ENCODE peak calls at places on chromosomes 1 and 21, in five cellular contexts. One of them, this sample, is unnamed.

GRCh38 chr1:116908821-116909510 is 750 bp upstream of the PTGFRN start:
- DNase-seq in SK-MEL-5: no peak
- DNase-seq in activated naive CD8-positive, alpha-beta T cell treated with anti-CD3 and anti-CD28 coated beads, Interleukin-2, amount 50 U/mL, for 24 hours: no peak
- DNase-seq in stimulated activated CD8-positive, alpha-beta memory T cell treated with anti-CD3 and anti-CD28 coated beads, Interleukin-4, amount 100 ng/mL, for 48 hours: no peak
- DNase-seq in GM23248: no peak
- DNase-seq in this sample: no peak

GRCh38 chr1:212561501-212561931 is 47.0 kb upstream of the ATF3 start:
- DNase-seq in GM23248: peak; percentile 89
- DNase-seq in SK-MEL-5: no peak
- DNase-seq in activated naive CD8-positive, alpha-beta T cell treated with anti-CD3 and anti-CD28 coated beads, Interleukin-2, amount 50 U/mL, for 24 hours: no peak
- DNase-seq in stimulated activated CD8-positive, alpha-beta memory T cell treated with anti-CD3 and anti-CD28 coated beads, Interleukin-4, amount 100 ng/mL, for 48 hours: no peak
- DNase-seq in this sample: peak; percentile 64

GRCh38 chr1:181189691-181190361 is 101.3 kb downstream of the IER5 start:
- DNase-seq in GM23248: peak; percentile 61
- DNase-seq in stimulated activated CD8-positive, alpha-beta memory T cell treated with anti-CD3 and anti-CD28 coated beads, Interleukin-4, amount 100 ng/mL, for 48 hours: peak; percentile 88
- DNase-seq in SK-MEL-5: peak; percentile 60
- DNase-seq in activated naive CD8-positive, alpha-beta T cell treated with anti-CD3 and anti-CD28 coated beads, Interleukin-2, amount 50 U/mL, for 24 hours: peak; percentile 82
- DNase-seq in this sample: peak; percentile 19

GRCh38 chr1:44778705-44779576 is 3.6 kb downstream of the RPS8 start:
- DNase-seq in activated naive CD8-positive, alpha-beta T cell treated with anti-CD3 and anti-CD28 coated beads, Interleukin-2, amount 50 U/mL, for 24 hours: no peak
- DNase-seq in GM23248: no peak
- DNase-seq in SK-MEL-5: no peak
- DNase-seq in stimulated activated CD8-positive, alpha-beta memory T cell treated with anti-CD3 and anti-CD28 coated beads, Interleukin-4, amount 100 ng/mL, for 48 hours: no peak
- DNase-seq in this sample: no peak

GRCh38 chr1:206909167-206909882 is 12.1 kb downstream of the IL24 start:
- DNase-seq in stimulated activated CD8-positive, alpha-beta memory T cell treated with anti-CD3 and anti-CD28 coated beads, Interleukin-4, amount 100 ng/mL, for 48 hours: peak; percentile 65
- DNase-seq in activated naive CD8-positive, alpha-beta T cell treated with anti-CD3 and anti-CD28 coated beads, Interleukin-2, amount 50 U/mL, for 24 hours: peak; percentile 52
- DNase-seq in SK-MEL-5: no peak
- DNase-seq in GM23248: peak; percentile 53
- DNase-seq in this sample: no peak

GRCh38 chr1:227789042-227789880 is 26.2 kb upstream of the PRSS38 start:
- DNase-seq in SK-MEL-5: no peak
- DNase-seq in stimulated activated CD8-positive, alpha-beta memory T cell treated with anti-CD3 and anti-CD28 coated beads, Interleukin-4, amount 100 ng/mL, for 48 hours: no peak
- DNase-seq in activated naive CD8-positive, alpha-beta T cell treated with anti-CD3 and anti-CD28 coated beads, Interleukin-2, amount 50 U/mL, for 24 hours: no peak
- DNase-seq in GM23248: peak; percentile 59
- DNase-seq in this sample: no peak

GRCh38 chr1:216836316-216836715 is 113.1 kb upstream of the ESRRG start:
- DNase-seq in SK-MEL-5: no peak
- DNase-seq in GM23248: no peak
- DNase-seq in stimulated activated CD8-positive, alpha-beta memory T cell treated with anti-CD3 and anti-CD28 coated beads, Interleukin-4, amount 100 ng/mL, for 48 hours: no peak
- DNase-seq in activated naive CD8-positive, alpha-beta T cell treated with anti-CD3 and anti-CD28 coated beads, Interleukin-2, amount 50 U/mL, for 24 hours: no peak
- DNase-seq in this sample: no peak

GRCh38 chr1:220786057-220786336 is 716 bp upstream of the MTARC1 start:
- DNase-seq in stimulated activated CD8-positive, alpha-beta memory T cell treated with anti-CD3 and anti-CD28 coated beads, Interleukin-4, amount 100 ng/mL, for 48 hours: no peak
- DNase-seq in activated naive CD8-positive, alpha-beta T cell treated with anti-CD3 and anti-CD28 coated beads, Interleukin-2, amount 50 U/mL, for 24 hours: no peak
- DNase-seq in GM23248: no peak
- DNase-seq in SK-MEL-5: no peak
- DNase-seq in this sample: no peak

GRCh38 chr1:230120949-230121381 is 53.9 kb downstream of the GALNT2 start:
- DNase-seq in SK-MEL-5: peak; percentile 72
- DNase-seq in stimulated activated CD8-positive, alpha-beta memory T cell treated with anti-CD3 and anti-CD28 coated beads, Interleukin-4, amount 100 ng/mL, for 48 hours: no peak
- DNase-seq in GM23248: peak; percentile 65
- DNase-seq in activated naive CD8-positive, alpha-beta T cell treated with anti-CD3 and anti-CD28 coated beads, Interleukin-2, amount 50 U/mL, for 24 hours: no peak
- DNase-seq in this sample: peak; percentile 10

GRCh38 chr21:16942703-16943102 is 570.1 kb upstream of the CXADR start:
- DNase-seq in activated naive CD8-positive, alpha-beta T cell treated with anti-CD3 and anti-CD28 coated beads, Interleukin-2, amount 50 U/mL, for 24 hours: no peak
- DNase-seq in stimulated activated CD8-positive, alpha-beta memory T cell treated with anti-CD3 and anti-CD28 coated beads, Interleukin-4, amount 100 ng/mL, for 48 hours: no peak
- DNase-seq in SK-MEL-5: peak; percentile 70
- DNase-seq in GM23248: peak; percentile 46
- DNase-seq in this sample: no peak

GRCh38 chr1:234149217-234149616 is 224.0 kb upstream of the COA6 start:
- DNase-seq in activated naive CD8-positive, alpha-beta T cell treated with anti-CD3 and anti-CD28 coated beads, Interleukin-2, amount 50 U/mL, for 24 hours: no peak
- DNase-seq in stimulated activated CD8-positive, alpha-beta memory T cell treated with anti-CD3 and anti-CD28 coated beads, Interleukin-4, amount 100 ng/mL, for 48 hours: no peak
- DNase-seq in GM23248: peak; percentile 88
- DNase-seq in SK-MEL-5: no peak
- DNase-seq in this sample: no peak

GRCh38 chr1:220093361-220094015 is 444 bp upstream of the IARS2 start:
- DNase-seq in activated naive CD8-positive, alpha-beta T cell treated with anti-CD3 and anti-CD28 coated beads, Interleukin-2, amount 50 U/mL, for 24 hours: no peak
- DNase-seq in SK-MEL-5: no peak
- DNase-seq in GM23248: no peak
- DNase-seq in stimulated activated CD8-positive, alpha-beta memory T cell treated with anti-CD3 and anti-CD28 coated beads, Interleukin-4, amount 100 ng/mL, for 48 hours: no peak
- DNase-seq in this sample: no peak

GRCh38 chr1:224635356-224635755 is 19.2 kb downstream of the CNIH3 start:
- DNase-seq in GM23248: peak; percentile 97
- DNase-seq in SK-MEL-5: no peak
- DNase-seq in stimulated activated CD8-positive, alpha-beta memory T cell treated with anti-CD3 and anti-CD28 coated beads, Interleukin-4, amount 100 ng/mL, for 48 hours: no peak
- DNase-seq in activated naive CD8-positive, alpha-beta T cell treated with anti-CD3 and anti-CD28 coated beads, Interleukin-2, amount 50 U/mL, for 24 hours: no peak
- DNase-seq in this sample: no peak

GRCh38 chr1:180652791-180653190 is 21.0 kb downstream of the XPR1 start:
- DNase-seq in GM23248: peak; percentile 49
- DNase-seq in activated naive CD8-positive, alpha-beta T cell treated with anti-CD3 and anti-CD28 coated beads, Interleukin-2, amount 50 U/mL, for 24 hours: no peak
- DNase-seq in SK-MEL-5: no peak
- DNase-seq in stimulated activated CD8-positive, alpha-beta memory T cell treated with anti-CD3 and anti-CD28 coated beads, Interleukin-4, amount 100 ng/mL, for 48 hours: no peak
- DNase-seq in this sample: no peak

GRCh38 chr1:14543191-14543849 is 55.2 kb upstream of the KAZN start:
- DNase-seq in SK-MEL-5: no peak
- DNase-seq in GM23248: peak; percentile 78
- DNase-seq in stimulated activated CD8-positive, alpha-beta memory T cell treated with anti-CD3 and anti-CD28 coated beads, Interleukin-4, amount 100 ng/mL, for 48 hours: no peak
- DNase-seq in activated naive CD8-positive, alpha-beta T cell treated with anti-CD3 and anti-CD28 coated beads, Interleukin-2, amount 50 U/mL, for 24 hours: no peak
- DNase-seq in this sample: no peak

GRCh38 chr1:179017383-179018326 is 8.0 kb upstream of the FAM20B start:
- DNase-seq in activated naive CD8-positive, alpha-beta T cell treated with anti-CD3 and anti-CD28 coated beads, Interleukin-2, amount 50 U/mL, for 24 hours: no peak
- DNase-seq in stimulated activated CD8-positive, alpha-beta memory T cell treated with anti-CD3 and anti-CD28 coated beads, Interleukin-4, amount 100 ng/mL, for 48 hours: no peak
- DNase-seq in SK-MEL-5: peak; percentile 20
- DNase-seq in GM23248: peak; percentile 68
- DNase-seq in this sample: no peak

GRCh38 chr1:62530516-62531154 is 66.7 kb upstream of the ANGPTL3 start:
- DNase-seq in stimulated activated CD8-positive, alpha-beta memory T cell treated with anti-CD3 and anti-CD28 coated beads, Interleukin-4, amount 100 ng/mL, for 48 hours: no peak
- DNase-seq in SK-MEL-5: peak; percentile 62
- DNase-seq in GM23248: no peak
- DNase-seq in activated naive CD8-positive, alpha-beta T cell treated with anti-CD3 and anti-CD28 coated beads, Interleukin-2, amount 50 U/mL, for 24 hours: peak; percentile 1
- DNase-seq in this sample: no peak

GRCh38 chr1:215665212-215665611 is 98.1 kb downstream of the KCTD3 start:
- DNase-seq in GM23248: peak; percentile 76
- DNase-seq in activated naive CD8-positive, alpha-beta T cell treated with anti-CD3 and anti-CD28 coated beads, Interleukin-2, amount 50 U/mL, for 24 hours: no peak
- DNase-seq in SK-MEL-5: peak; percentile 76
- DNase-seq in stimulated activated CD8-positive, alpha-beta memory T cell treated with anti-CD3 and anti-CD28 coated beads, Interleukin-4, amount 100 ng/mL, for 48 hours: peak; percentile 27
- DNase-seq in this sample: no peak

GRCh38 chr1:8665824-8666223 is 151.6 kb downstream of the RERE start:
- DNase-seq in activated naive CD8-positive, alpha-beta T cell treated with anti-CD3 and anti-CD28 coated beads, Interleukin-2, amount 50 U/mL, for 24 hours: no peak
- DNase-seq in stimulated activated CD8-positive, alpha-beta memory T cell treated with anti-CD3 and anti-CD28 coated beads, Interleukin-4, amount 100 ng/mL, for 48 hours: no peak
- DNase-seq in SK-MEL-5: no peak
- DNase-seq in GM23248: no peak
- DNase-seq in this sample: no peak

GRCh38 chr1:9873385-9873784 is 36.7 kb downstream of the CTNNBIP1 start:
- DNase-seq in GM23248: no peak
- DNase-seq in stimulated activated CD8-positive, alpha-beta memory T cell treated with anti-CD3 and anti-CD28 coated beads, Interleukin-4, amount 100 ng/mL, for 48 hours: no peak
- DNase-seq in activated naive CD8-positive, alpha-beta T cell treated with anti-CD3 and anti-CD28 coated beads, Interleukin-2, amount 50 U/mL, for 24 hours: no peak
- DNase-seq in SK-MEL-5: no peak
- DNase-seq in this sample: no peak

GRCh38 chr21:16308269-16308668 is 578.5 kb downstream of the USP25 start:
- DNase-seq in stimulated activated CD8-positive, alpha-beta memory T cell treated with anti-CD3 and anti-CD28 coated beads, Interleukin-4, amount 100 ng/mL, for 48 hours: no peak
- DNase-seq in SK-MEL-5: peak; percentile 94
- DNase-seq in GM23248: peak; percentile 58
- DNase-seq in activated naive CD8-positive, alpha-beta T cell treated with anti-CD3 and anti-CD28 coated beads, Interleukin-2, amount 50 U/mL, for 24 hours: no peak
- DNase-seq in this sample: no peak

This sample was measured in HCT116.